ENCODE peak calls at places on chromosomes 6 and 20, in four cellular contexts. C, J, L and I are unnamed samples.
A peak's percentile ranks its signal among the peaks of the same experiment; 100 is the strongest.

GRCh38 chr6:46899636-46900035 is 22.1 kb downstream of the ADGRF5 start:
- DNase-seq in C (no peak), J (peak; percentile 57), L (no peak), I (no peak)

GRCh38 chr20:50546729-50547314 is 36.6 kb downstream of the PTPN1 start:
- DNase-seq in C (no peak), J (no peak), L (no peak), I (no peak)

GRCh38 chr20:62272200-62272599 is 30.6 kb upstream of the ADRM1 start:
- DNase-seq in C (no peak), J (no peak), L (no peak), I (no peak)

GRCh38 chr6:70819715-70820114 is 137.1 kb downstream of the B3GAT2 start:
- DNase-seq in C (no peak), J (no peak), L (no peak), I (no peak)

GRCh38 chr6:106475280-106475679 is 114.8 kb downstream of the CRYBG1 start:
- DNase-seq in C (no peak), J (no peak), L (no peak), I (no peak)

GRCh38 chr6:81241717-81242116 is 510.8 kb downstream of the TENT5A start:
- DNase-seq in C (no peak), J (peak; percentile 49), L (no peak), I (no peak)

GRCh38 chr6:163777706-163778105 is 363.2 kb downstream of the QKI start:
- DNase-seq in C (no peak), J (no peak), L (no peak), I (no peak)

GRCh38 chr6:24734166-24734565 is 15.2 kb upstream of the C6orf62 start:
- DNase-seq in C (no peak), J (no peak), L (no peak), I (no peak)

GRCh38 chr6:118825661-118826060 is 68.3 kb upstream of the ASF1A start:
- DNase-seq in C (no peak), J (no peak), L (no peak), I (no peak)

GRCh38 chr6:40912158-40912946 is 126.7 kb downstream of the UNC5CL start:
- DNase-seq in C (no peak), J (peak; percentile 23), L (peak; percentile 69), I (peak; percentile 43)

GRCh38 chr6:49328051-49328450 is 135.0 kb downstream of the MMUT start:
- DNase-seq in C (no peak), J (no peak), L (no peak), I (no peak)

GRCh38 chr6:156777577-156777865 is 343 bp downstream of the ARID1B start:
- DNase-seq in C (no peak), J (no peak), L (no peak), I (no peak)

GRCh38 chr6:106451419-106451818 is 90.9 kb downstream of the CRYBG1 start:
- DNase-seq in C (no peak), J (no peak), L (no peak), I (no peak)

GRCh38 chr6:3965071-3965718 is 113.7 kb downstream of the FAM217A start:
- DNase-seq in C (no peak), J (no peak), L (no peak), I (no peak)

GRCh38 chr20:57397693-57398108 is 6.5 kb downstream of the RBM38 start:
- DNase-seq in C (no peak), J (no peak), L (no peak), I (no peak)

GRCh38 chr20:47950557-47951283 is 165.4 kb upstream of the SULF2 start:
- DNase-seq in C (no peak), J (no peak), L (no peak), I (no peak)

GRCh38 chr6:77620290-77620882 is 32.5 kb upstream of the MEI4 start:
- DNase-seq in C (no peak), J (no peak), L (peak; percentile 17), I (no peak)

GRCh38 chr6:101195581-101195980 is 197.9 kb upstream of the GRIK2 start:
- DNase-seq in C (no peak), J (no peak), L (no peak), I (no peak)

GRCh38 chr6:44229376-44230033 is 6.1 kb downstream of the SLC29A1 start:
- DNase-seq in C (peak; percentile 59), J (no peak), L (no peak), I (peak; percentile 90)

GRCh38 chr6:137571854-137572253 is 77.7 kb upstream of the OLIG3 start:
- DNase-seq in C (no peak), J (no peak), L (peak; percentile 55), I (peak; percentile 54)

GRCh38 chr6:116364361-116364760 is 6.4 kb upstream of the DSE start:
- DNase-seq in C (no peak), J (no peak), L (no peak), I (no peak)

GRCh38 chr6:116362287-116362686 is 8.5 kb upstream of the DSE start:
- DNase-seq in C (no peak), J (no peak), L (no peak), I (no peak)

GRCh38 chr6:116366740-116367275 is 3.9 kb upstream of the DSE start:
- DNase-seq in C (no peak), J (no peak), L (no peak), I (no peak)

GRCh38 chr6:116363759-116364158 is 7.0 kb upstream of the DSE start:
- DNase-seq in C (no peak), J (peak; percentile 40), L (no peak), I (no peak)

GRCh38 chr6:116365743-116366142 is 5.0 kb upstream of the DSE start:
- DNase-seq in C (no peak), J (no peak), L (no peak), I (no peak)
- H3K27ac ChIP-seq in C (no peak overlapping the region), J (no peak overlapping the region), L (no peak overlapping the region), I (no peak overlapping the region)

GRCh38 chr6:109370792-109371191 is 11.5 kb downstream of the CD164 start:
- DNase-seq in C (no peak), J (no peak), L (no peak), I (no peak)
- H3K4me1 ChIP-seq in C (peaks cover 3% of the 10 kb centered on the region), J (no peaks in the 10 kb centered on the region), L (no peaks in the 10 kb centered on the region), I (peaks cover 29% of the 10 kb centered on the region)

GRCh38 chr20:15702161-15702560 is 871.1 kb downstream of the KIF16B start:
- DNase-seq in C (no peak), J (peak; percentile 3), L (no peak), I (no peak)
- H3K27ac ChIP-seq in C (no peak overlapping the region), J (no peak overlapping the region), L (no peak overlapping the region), I (no peak overlapping the region)

DNA sequence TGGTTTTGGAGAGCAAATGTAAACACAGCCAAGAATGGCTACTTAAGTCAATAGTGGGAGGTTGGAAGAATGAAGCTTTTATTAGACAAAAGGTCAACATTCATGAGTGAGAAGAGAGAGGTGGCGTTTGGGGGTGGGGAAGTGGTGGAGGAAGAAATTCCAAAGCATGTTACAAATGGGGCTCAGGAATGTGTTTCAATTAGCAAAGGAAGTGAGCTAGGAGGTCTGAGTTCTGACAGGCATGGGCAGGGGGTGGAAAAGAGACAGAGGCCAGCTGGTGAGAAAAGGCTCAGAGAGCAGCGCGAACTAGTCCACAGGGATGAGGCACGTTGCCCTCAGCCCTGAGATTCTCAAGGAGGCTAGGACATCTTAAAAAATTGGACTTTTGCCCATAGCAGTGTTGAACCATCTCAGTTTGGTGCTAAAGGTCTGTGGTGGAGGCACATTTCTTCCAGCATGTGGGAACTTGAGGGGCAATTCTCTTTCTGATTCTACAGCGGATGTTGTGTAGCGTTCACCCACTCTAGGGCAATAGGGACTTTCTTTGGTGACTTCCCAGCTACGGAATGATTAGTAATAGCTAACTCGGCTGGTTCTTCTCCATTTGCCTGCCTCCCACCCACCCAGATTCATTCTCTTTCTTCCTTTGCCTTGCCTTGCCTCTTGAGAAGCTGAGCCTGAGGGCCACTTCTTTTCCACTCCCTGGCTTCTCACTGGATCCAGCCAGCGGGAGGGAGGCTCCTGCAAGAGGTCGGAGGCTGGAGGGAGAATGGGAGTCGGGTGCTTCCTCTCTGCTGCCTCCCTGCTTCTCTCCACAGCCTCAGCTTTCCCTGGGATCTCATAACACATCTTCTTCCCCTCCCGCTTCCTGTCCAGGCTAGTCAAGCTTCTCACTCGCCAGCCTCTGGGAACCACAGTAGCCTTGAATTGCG is 45.1 kb upstream of the NEDD9 start:
- DNase-seq in C (no peak), J (peak; percentile 64), L (no peak), I (peak; percentile 17)
- H3K4me1 ChIP-seq in C (no peaks in the 10 kb centered on the region), J (peaks cover 14% of the 10 kb centered on the region), L (peaks cover 5% of the 10 kb centered on the region), I (no peaks in the 10 kb centered on the region)

GRCh38 chr6:139839506-139840156 is 465.2 kb upstream of the CITED2 start:
- DNase-seq in C (no peak), J (no peak), L (no peak), I (peak; percentile 70)
- H3K27ac ChIP-seq in C (no peak overlapping the region), J (peak overlapping the region; percentile 25), L (no peak overlapping the region), I (peak overlapping the region; percentile 39)

GRCh38 chr6:28326371-28326948 is 9.5 kb downstream of the ZSCAN31 start:
- DNase-seq in C (no peak), J (no peak), L (no peak), I (no peak)

GRCh38 chr6:28322661-28323060 is 13.3 kb downstream of the ZSCAN31 start:
- DNase-seq in C (no peak), J (no peak), L (no peak), I (no peak)

GRCh38 chr6:28323813-28324424 is 12.0 kb downstream of the ZSCAN31 start:
- DNase-seq in C (no peak), J (no peak), L (no peak), I (no peak)
- H3K4me1 ChIP-seq in C (no peaks in the 10 kb centered on the region), J (no peaks in the 10 kb centered on the region), L (no peaks in the 10 kb centered on the region), I (no peaks in the 10 kb centered on the region)

GRCh38 chr20:33789858-33790182 is 21.3 kb upstream of the CHMP4B start:
- DNase-seq in C (no peak), J (no peak), L (no peak), I (no peak)
- H3K27ac ChIP-seq in C (no peak overlapping the region), J (no peak overlapping the region), L (peak overlapping the region; percentile 84), I (no peak overlapping the region)

DNA sequence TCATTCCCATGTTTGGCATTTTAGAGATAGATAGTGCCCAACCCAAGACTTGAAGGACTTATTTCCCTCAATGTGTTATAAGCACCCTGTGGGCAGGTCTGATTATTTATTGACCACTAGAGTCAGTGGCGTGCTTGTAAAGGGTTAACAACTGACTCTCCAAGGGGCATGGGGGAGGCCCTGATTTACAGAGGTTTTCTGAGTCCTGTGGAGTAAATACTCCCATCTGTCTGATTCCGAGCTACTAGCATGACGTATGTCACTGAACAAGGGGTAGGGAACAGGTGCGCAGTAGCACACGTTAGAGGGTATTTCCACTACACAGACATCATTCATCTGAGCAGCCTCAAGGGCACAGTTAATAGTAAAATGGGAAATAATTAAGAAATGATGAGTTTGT is 17.4 kb upstream of the TRAM2 start:
- DNase-seq in C (no peak), J (no peak), L (no peak), I (no peak)
- H3K4me1 ChIP-seq in C (peaks cover 21% of the 10 kb centered on the region), J (peaks cover 35% of the 10 kb centered on the region), L (peaks cover 3% of the 10 kb centered on the region), I (peaks cover 23% of the 10 kb centered on the region)